ENCODE peak calls at places on chromosomes 4 and X, in four cellular contexts. M is GM12878, F is K562, K is HepG2. L is an unnamed sample.

GRCh38 chr4:8188743-8189550 is 10.1 kb upstream of the SH3TC1 start:
- DNase-seq in M (no peak), F (no peak), K (no peak), L (no peak)

GRCh38 chr4:87240341-87240740 is 19.9 kb upstream of the KLHL8 start:
- DNase-seq in M (no peak), F (no peak), K (no peak), L (no peak)

GRCh38 chr4:30754021-30754420 is 33.9 kb downstream of the PCDH7 start:
- DNase-seq in M (no peak), F (no peak), K (no peak), L (no peak)

GRCh38 chr4:41889328-41889727 is 45.9 kb upstream of the TMEM33 start:
- DNase-seq in M (no peak), F (no peak), K (no peak), L (no peak)

GRCh38 chr4:145755802-145756201 is 75.9 kb downstream of the C4orf51 start:
- DNase-seq in M (no peak), F (no peak), K (no peak), L (no peak)

GRCh38 chrX:107226766-107227165 is 20.4 kb downstream of the DNAAF6 start:
- DNase-seq in M (no peak), F (no peak), K (no peak), L (no peak)

GRCh38 chr4:1502976-1503375 is 96.7 kb upstream of the NKX1-1 start:
- DNase-seq in M (no peak), F (no peak), K (no peak), L (no peak)

GRCh38 chr4:4390046-4390445 is 3.1 kb downstream of the NSG1 start:
- DNase-seq in M (no peak), F (no peak), K (no peak), L (no peak)

GRCh38 chrX:54386314-54386713 is 28.5 kb upstream of the WNK3 start:
- DNase-seq in M (no peak), F (no peak), K (no peak), L (no peak)

GRCh38 chrX:10011261-10011931 is 44.2 kb downstream of the CLDN34 start:
- DNase-seq in M (peak; percentile 48), F (no peak), K (no peak), L (no peak)

GRCh38 chrX:56729152-56729557 is at the start of gene NBDY:
- DNase-seq in M (no peak), F (peak; percentile 12), K (no peak), L (peak; percentile 46)

GRCh38 chrX:56745019-56745418 is 16.0 kb downstream of the NBDY start:
- DNase-seq in M (no peak), F (no peak), K (peak; percentile 37), L (no peak)

GRCh38 chr4:3786196-3786869 is 20.1 kb downstream of the ADRA2C start:
- DNase-seq in M (no peak), F (no peak), K (peak; percentile 59), L (no peak)

GRCh38 chr4:109025471-109026076 is 262.7 kb upstream of the ETNPPL start:
- DNase-seq in M (no peak), F (no peak), K (no peak), L (no peak)

GRCh38 chr4:76377922-76378321 is 43.0 kb downstream of the CCDC158 start:
- DNase-seq in M (no peak), F (peak; percentile 61), K (peak; percentile 44), L (peak; percentile 61)

GRCh38 chr4:83866821-83867220 is 330.9 kb downstream of the GPAT3 start:
- DNase-seq in M (no peak), F (no peak), K (no peak), L (no peak)

GRCh38 chrX:23908219-23909003 is 605 bp downstream of the CXorf58 start:
- DNase-seq in M (no peak), F (peak; percentile 21), K (no peak), L (no peak)

GRCh38 chr4:128521634-128522253 is 234.1 kb upstream of the PGRMC2 start:
- DNase-seq in M (no peak), F (peak; percentile 28), K (peak; percentile 7), L (no peak)

GRCh38 chr4:185997287-185997686 is 71.7 kb upstream of the TLR3 start:
- DNase-seq in M (no peak), F (no peak), K (no peak), L (no peak)

GRCh38 chr4:16573181-16573580 is 325.3 kb downstream of the LDB2 start:
- DNase-seq in M (no peak), F (no peak), K (no peak), L (no peak)

GRCh38 chr4:102497986-102498385 is 3.2 kb upstream of the NFKB1 start:
- DNase-seq in M (no peak), F (no peak), K (no peak), L (no peak)

GRCh38 chr4:82984459-82984858 is 26.2 kb downstream of the LIN54 start:
- DNase-seq in M (no peak), F (peak; percentile 30), K (peak; percentile 10), L (no peak)

GRCh38 chr4:85557016-85557901 is 82.3 kb downstream of the ARHGAP24 start:
- DNase-seq in M (peak; percentile 68), F (no peak), K (no peak), L (no peak)

GRCh38 chrX:130578906-130579305 is 177.1 kb downstream of the RBMX2 start:
- DNase-seq in M (no peak), F (no peak), K (no peak), L (no peak)
- TF ChIP-seq FOXK2 in M (no peak), F (no peak), K (no peak), L (no peak)

DNA sequence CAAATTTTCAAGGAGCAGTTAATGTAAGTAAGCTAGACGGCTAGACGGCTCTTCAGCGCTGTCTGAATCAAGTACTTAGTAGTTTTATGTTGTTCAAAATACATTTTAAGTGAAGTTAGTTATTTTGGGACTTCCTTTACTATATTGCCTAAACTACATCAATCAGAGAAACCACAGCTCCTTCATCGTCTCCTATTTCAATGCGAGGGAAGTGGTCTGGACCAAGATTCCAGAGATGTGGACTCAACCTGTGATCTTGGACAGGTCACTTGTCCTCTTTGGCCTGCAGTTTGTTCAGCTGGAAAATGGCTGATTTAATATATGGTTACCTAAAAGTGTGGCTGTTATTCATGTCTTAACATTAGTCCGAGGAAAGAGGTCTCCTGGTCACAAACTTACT is 10.6 kb downstream of the ING2 start:
- DNase-seq in M (no peak), F (no peak), K (no peak), L (no peak)
- TF ChIP-seq FOXK2 in M (no peak), F (no peak), K (no peak), L (no peak)

GRCh38 chr4:54085284-54085683 is 14.7 kb upstream of the GSX2 start:
- DNase-seq in M (no peak), F (no peak), K (peak; percentile 91), L (no peak)

GRCh38 chr4:54076673-54077072 is 12.3 kb upstream of the CHIC2 start:
- DNase-seq in M (no peak), F (no peak), K (no peak), L (no peak)

GRCh38 chr4:54077812-54078211 is 13.4 kb upstream of the CHIC2 start:
- DNase-seq in M (no peak), F (no peak), K (no peak), L (no peak)

DNA sequence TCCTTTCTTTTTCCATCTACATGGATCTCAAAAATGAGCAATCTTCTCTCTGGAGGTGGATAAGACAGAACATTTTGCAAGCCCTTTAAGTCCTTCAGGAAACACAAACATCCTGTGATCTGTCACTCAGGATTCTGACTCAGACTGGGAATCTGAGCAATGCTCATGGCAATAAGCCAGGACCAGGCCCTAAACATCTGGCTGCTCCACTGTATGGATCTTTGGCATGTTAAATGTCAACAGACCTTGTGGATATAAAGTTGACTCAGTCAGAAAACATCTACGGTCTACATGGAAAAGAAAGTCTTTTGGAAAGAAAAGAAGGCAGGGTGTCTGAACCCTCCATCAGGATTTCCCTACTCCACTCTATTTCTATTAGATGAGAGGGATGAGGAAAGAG is 17.8 kb upstream of the CHIC2 start:
- DNase-seq in M (no peak), F (no peak), K (peak; percentile 95), L (no peak)
- TF ChIP-seq FOXK2 in M (no peak), F (no peak), K (no peak), L (no peak)

GRCh38 chr4:40520533-40520932 is 109.1 kb downstream of the RBM47 start:
- DNase-seq in M (no peak), F (no peak), K (no peak), L (no peak)

GRCh38 chr4:40515398-40516293 is 114.0 kb downstream of the RBM47 start:
- DNase-seq in M (peak; percentile 95), F (peak; percentile 87), K (peak; percentile 64), L (no peak)

GRCh38 chr4:40514409-40515025 is 115.1 kb downstream of the RBM47 start:
- DNase-seq in M (no peak), F (peak; percentile 38), K (peak; percentile 51), L (no peak)

GRCh38 chr4:40515037-40515397 is 114.6 kb downstream of the RBM47 start:
- DNase-seq in M (no peak), F (no peak), K (no peak), L (no peak)

GRCh38 chr4:40516651-40517050 is 113.0 kb downstream of the RBM47 start:
- DNase-seq in M (no peak), F (no peak), K (no peak), L (no peak)
- TF ChIP-seq FOXK2 in M (no peak), F (no peak), K (no peak), L (no peak)

GRCh38 chrX:115900425-115900824 is 270.1 kb upstream of the AGTR2 start:
- DNase-seq in M (no peak), F (no peak), K (no peak), L (peak; percentile 4)
- TF ChIP-seq FOXK2 in M (no peak), F (no peak), K (no peak), L (no peak)